ENCODE peak calls at places on chromosomes 4 and X, in four cellular contexts. C is nephron progenitor cell, W is heart left ventricle, R is endothelial cell. P is an unnamed sample.

GRCh38 chrX:989959-990510 is 222.4 kb downstream of the CRLF2 start:
- DNase-seq in R (no peak), C (peak; percentile 78), W (peak; percentile 73), P (peak; percentile 91)

GRCh38 chrX:13081385-13082285 is 37.2 kb upstream of the FAM9C start:
- DNase-seq in W (no peak), R (no peak), C (no peak), P (no peak)

GRCh38 chrX:16635040-16635439 is 14.9 kb upstream of the S100G start:
- DNase-seq in R (no peak), C (no peak), W (no peak), P (no peak)

GRCh38 chr4:121706595-121707021 is 9.8 kb upstream of the ANXA5 start:
- DNase-seq in R (no peak), W (no peak), C (no peak), P (no peak)

GRCh38 chr4:133188433-133189175 is 39.5 kb downstream of the PCDH10 start:
- DNase-seq in R (no peak), W (no peak), C (no peak), P (no peak)

GRCh38 chr4:27090406-27090805 is 229.8 kb downstream of the STIM2 start:
- DNase-seq in C (no peak), R (no peak), W (no peak), P (no peak)

GRCh38 chrX:36334508-36335015 is 415.0 kb downstream of the CFAP47 start:
- DNase-seq in C (no peak), R (no peak), W (no peak), P (no peak)

GRCh38 chrX:17046478-17047097 is 100.1 kb downstream of the REPS2 start:
- DNase-seq in W (peak; percentile 30), C (peak; percentile 63), R (peak; percentile 59), P (peak; percentile 80)

GRCh38 chr4:122003335-122003734 is 51.5 kb upstream of the TRPC3 start:
- DNase-seq in R (peak; percentile 33), W (no peak), C (peak; percentile 12), P (peak; percentile 49)

GRCh38 chr4:7909463-7909862 is 30.2 kb downstream of the AFAP1 start:
- DNase-seq in C (no peak), W (no peak), R (no peak), P (peak; percentile 37)

GRCh38 chr4:65653740-65654361 is 16.4 kb downstream of the EPHA5 start:
- DNase-seq in R (no peak), W (no peak), C (no peak), P (no peak)

GRCh38 chr4:5365071-5366008 is 314.1 kb downstream of the STK32B start:
- DNase-seq in R (no peak), W (no peak), C (no peak), P (peak; percentile 96)

GRCh38 chr4:78634011-78634664 is 82.6 kb downstream of the ANXA3 start:
- DNase-seq in R (no peak), W (peak; percentile 22), C (no peak), P (no peak)

GRCh38 chrX:131366387-131366786 is 77.3 kb upstream of the IGSF1 start:
- DNase-seq in W (no peak), R (no peak), C (no peak), P (peak; percentile 9)

GRCh38 chrX:7120578-7121219 is 26.8 kb upstream of the STS start:
- DNase-seq in C (no peak), R (no peak), W (no peak), P (peak; percentile 52)

GRCh38 chr4:102440498-102440897 is 60.7 kb upstream of the NFKB1 start:
- DNase-seq in C (no peak), W (no peak), R (no peak), P (no peak)

GRCh38 chrX:129823115-129823514 is 20.6 kb downstream of the ZDHHC9 start:
- DNase-seq in W (peak; percentile 13), C (peak; percentile 30), R (peak; percentile 27), P (peak; percentile 63)

GRCh38 chrX:13346646-13347045 is 26.8 kb upstream of the ATXN3L start:
- DNase-seq in C (no peak), W (no peak), R (no peak), P (no peak)

GRCh38 chr4:189032939-189033338 is 893.7 kb downstream of the TRIML1 start:
- DNase-seq in R (no peak), W (no peak), C (no peak), P (no peak)

GRCh38 chr4:15778191-15778741 is at the start of gene CD38:
- DNase-seq in W (peak; percentile 25), R (peak; percentile 24), C (peak; percentile 47), P (no peak)

GRCh38 chrX:149720021-149720689 is 8.3 kb downstream of the MAGEA11 start:
- DNase-seq in R (no peak), W (no peak), C (no peak), P (no peak)

GRCh38 chr4:48949518-48950207 is 36.4 kb upstream of the CWH43 start:
- DNase-seq in W (no peak), C (no peak), R (no peak), P (peak; percentile 74)

GRCh38 chr4:10100734-10101216 is 15.8 kb downstream of the WDR1 start:
- DNase-seq in R (no peak), C (no peak), W (peak; percentile 52), P (no peak)

GRCh38 chr4:176896211-176896610 is 103.5 kb upstream of the VEGFC start:
- DNase-seq in W (no peak), C (no peak), R (no peak), P (no peak)

GRCh38 chr4:133146574-133147198 is 2.4 kb upstream of the PCDH10 start:
- DNase-seq in C (peak; percentile 77), R (peak; percentile 78), W (no peak), P (peak; percentile 63)

GRCh38 chr4:20356565-20356964 is 104.9 kb downstream of the SLIT2 start:
- DNase-seq in C (peak; percentile 26), R (no peak), W (no peak), P (no peak)

GRCh38 chr4:98663226-98664006 is 5.0 kb upstream of the TSPAN5 start:
- DNase-seq in W (peak; percentile 31), C (no peak), R (peak; percentile 25), P (no peak)

GRCh38 chr4:140061194-140061593 is 92.8 kb downstream of the MAML3 start:
- DNase-seq in C (no peak), W (no peak), R (no peak), P (no peak)

GRCh38 chr4:85147481-85148076 is 181.1 kb upstream of the WDFY3 start:
- DNase-seq in W (peak; percentile 59), R (peak; percentile 23), C (peak; percentile 35), P (peak; percentile 74)

GRCh38 chr4:124722069-124722468 is 9.5 kb upstream of the ANKRD50 start:
- DNase-seq in R (no peak), W (no peak), C (no peak), P (peak; percentile 12)

DNA sequence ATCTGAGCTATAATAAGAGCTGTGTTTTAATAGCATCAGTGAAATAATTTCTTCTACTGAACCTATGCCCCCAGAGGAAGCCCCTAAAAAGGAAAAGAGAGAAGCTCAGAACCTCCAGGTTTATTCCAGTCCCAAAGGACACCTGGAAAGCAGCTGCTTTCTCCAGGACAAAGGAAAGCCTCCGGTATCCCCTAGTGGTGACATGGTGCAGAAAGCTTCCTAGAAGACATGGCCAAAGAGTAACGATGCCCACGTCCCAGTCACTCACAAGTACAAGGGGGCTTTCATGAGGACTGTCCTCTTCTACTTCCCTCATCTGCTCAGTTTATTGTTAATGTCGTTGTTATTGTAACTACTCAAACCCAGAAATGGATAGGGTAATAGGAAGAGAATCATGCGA is 343.9 kb downstream of the UNC5C start:
- DNase-seq in W (no peak), C (no peak), R (no peak), P (peak; percentile 47)
- TF ChIP-seq CTCF in W (no peak), C (peak; percentile 46), R (no peak), P (peak; percentile 8)

GRCh38 chr4:47690611-47691010 is 147.3 kb downstream of the CORIN start:
- DNase-seq in R (no peak), C (no peak), W (no peak), P (no peak)

DNA sequence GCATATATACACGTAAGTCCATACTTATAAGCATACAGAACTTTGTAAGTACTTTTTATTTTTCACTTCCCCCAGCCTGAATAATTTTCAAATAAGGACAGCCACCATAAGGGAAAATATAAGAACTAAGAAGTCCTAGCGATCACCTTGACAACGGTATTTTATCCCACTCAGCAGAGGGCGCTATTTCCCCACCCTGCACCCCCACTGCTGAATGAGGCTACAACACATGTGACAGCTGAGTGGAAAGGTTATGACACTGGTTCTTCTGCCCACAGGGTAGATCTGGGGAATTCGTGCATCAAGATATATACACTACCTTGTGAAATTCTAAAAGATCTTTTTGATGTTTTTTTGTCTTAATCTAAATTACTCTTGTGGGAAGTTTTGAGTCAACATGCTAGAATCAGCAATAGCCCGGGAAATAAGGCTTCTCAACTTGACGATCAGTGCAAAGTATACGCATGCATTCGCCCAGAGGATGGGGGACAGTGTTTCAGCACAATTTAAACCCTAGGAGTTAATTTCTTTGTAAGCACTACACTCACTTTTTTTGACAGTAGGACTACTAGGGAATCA is 151.5 kb downstream of the CORIN start:
- DNase-seq in C (peak; percentile 68), W (peak; percentile 18), R (peak; percentile 73), P (peak; percentile 62)
- TF ChIP-seq CTCF in C (peak; percentile 75), W (peak; percentile 60), R (peak; percentile 74), P (peak; percentile 61)

GRCh38 chr4:69668680-69669079 is 15.6 kb upstream of the UGT2A1 start:
- DNase-seq in C (no peak), R (no peak), W (no peak), P (no peak)
- TF ChIP-seq CTCF in C (no peak), R (no peak), W (no peak), P (no peak)

GRCh38 chr4:152777488-152777887 is 2.0 kb downstream of the TIGD4 start:
- DNase-seq in R (no peak), C (no peak), W (no peak), P (no peak)
- TF ChIP-seq CTCF in R (no peak), C (no peak), W (no peak), P (no peak)

GRCh38 chr4:31045724-31046318 is 325.7 kb downstream of the PCDH7 start:
- DNase-seq in C (peak; percentile 3), R (peak; percentile 4), W (no peak), P (peak; percentile 57)
- TF ChIP-seq CTCF in C (peak; percentile 32), R (peak; percentile 54), W (peak; percentile 36), P (peak; percentile 55)

P was measured in MCF 10A.